ENCODE peak calls at places on chromosomes 13 and 19, in four cellular contexts. Z is psoas muscle, S is astrocyte of the spinal cord, C is heart right ventricle. E is an unnamed sample.
A peak's percentile ranks its signal among the peaks of the same experiment; 100 is the strongest.

GRCh38 chr13:40657961-40658360 is 8.5 kb downstream of the FOXO1 start:
- DNase-seq in C (no peak), S (no peak), Z (no peak), E (no peak)

GRCh38 chr19:5154129-5154798 is 185.4 kb downstream of the KDM4B start:
- DNase-seq in S (no peak), Z (no peak), C (peak; percentile 34), E (peak; percentile 45)

GRCh38 chr19:16067205-16067938 is 8.9 kb upstream of the TPM4 start:
- DNase-seq in C (peak; percentile 55), Z (peak; percentile 60), S (peak; percentile 88), E (no peak)

GRCh38 chr13:111080642-111081041 is 34.5 kb upstream of the ARHGEF7 start:
- DNase-seq in S (no peak), C (no peak), Z (no peak), E (no peak)

GRCh38 chr19:10102787-10103236 is 334 bp upstream of the ANGPTL6 start:
- DNase-seq in S (no peak), Z (no peak), C (no peak), E (no peak)

GRCh38 chr19:49109569-49110233 is 4.5 kb upstream of the LIN7B start:
- DNase-seq in C (no peak), S (no peak), Z (no peak), E (no peak)

GRCh38 chr13:29282096-29282495 is 313.4 kb downstream of the SLC7A1 start:
- DNase-seq in C (no peak), Z (no peak), S (no peak), E (no peak)

GRCh38 chr13:35475960-35476943 is at the start of gene MAB21L1:
- DNase-seq in Z (peak; percentile 84), C (peak; percentile 31), S (peak; percentile 62), E (no peak)

GRCh38 chr13:42836930-42837329 is 55.5 kb downstream of the FAM216B start:
- DNase-seq in S (peak; percentile 73), Z (no peak), C (no peak), E (no peak)

GRCh38 chr19:10085641-10086031 is 481 bp upstream of the SHFL start:
- DNase-seq in Z (no peak), C (no peak), S (no peak), E (no peak)

GRCh38 chr19:5484398-5485285 is 29.4 kb downstream of the ZNRF4 start:
- DNase-seq in C (no peak), Z (no peak), S (peak; percentile 7), E (peak; percentile 59)

GRCh38 chr13:26253262-26253786 is 605 bp upstream of the CDK8 start:
- DNase-seq in S (no peak), Z (no peak), C (no peak), E (no peak)

GRCh38 chr19:49809155-49809986 is 3.7 kb downstream of the FUZ start:
- DNase-seq in S (peak; percentile 57), Z (peak; percentile 85), C (peak; percentile 75), E (peak; percentile 30)

GRCh38 chr13:77533875-77534788 is 1.4 kb upstream of the SCEL start:
- DNase-seq in Z (no peak), S (no peak), C (no peak), E (no peak)

GRCh38 chr19:5480427-5480836 is 25.2 kb downstream of the ZNRF4 start:
- DNase-seq in S (no peak), Z (no peak), C (no peak), E (no peak)

GRCh38 chr19:33368074-33368864 is 5.2 kb upstream of the CEBPG start:
- DNase-seq in S (no peak), Z (no peak), C (no peak), E (no peak)

GRCh38 chr19:1888385-1888784 is 3.1 kb upstream of the ABHD17A start:
- DNase-seq in Z (no peak), S (no peak), C (no peak), E (no peak)

GRCh38 chr19:35994868-35995654 is at the start of gene SDHAF1:
- DNase-seq in S (peak; percentile 93), C (peak; percentile 98), Z (peak; percentile 99), E (peak; percentile 85)

GRCh38 chr13:32056316-32056715 is 24.7 kb downstream of the FRY start:
- DNase-seq in S (no peak), Z (no peak), C (no peak), E (no peak)

GRCh38 chr13:45809810-45810394 is 41.7 kb downstream of the SIAH3 start:
- DNase-seq in C (no peak), S (no peak), Z (no peak), E (no peak)

GRCh38 chr13:112444001-112444311 is 67.8 kb downstream of the SPACA7 start:
- DNase-seq in Z (peak; percentile 63), C (peak; percentile 62), S (peak; percentile 17), E (peak; percentile 86)

GRCh38 chr13:112444416-112445399 is 68.6 kb downstream of the SPACA7 start:
- DNase-seq in C (no peak), S (no peak), Z (peak; percentile 29), E (no peak)

GRCh38 chr13:112441779-112442310 is 65.7 kb downstream of the SPACA7 start:
- DNase-seq in S (no peak), Z (no peak), C (no peak), E (no peak)

GRCh38 chr13:112442483-112443090 is 66.4 kb downstream of the SPACA7 start:
- DNase-seq in C (no peak), S (no peak), Z (peak; percentile 19), E (no peak)

GRCh38 chr13:112443191-112444000 is 67.2 kb downstream of the SPACA7 start:
- DNase-seq in S (no peak), Z (peak; percentile 42), C (no peak), E (no peak)
- TF ChIP-seq CTCF in S (peak; percentile 34), Z (no peak), C (no peak), E (no peak)

GRCh38 chr19:55098716-55099556 is 18.5 kb downstream of the PPP1R12C start:
- DNase-seq in S (no peak), C (no peak), Z (peak; percentile 48), E (no peak)
- TF ChIP-seq CTCF in S (peak; percentile 10), C (no peak), Z (no peak), E (no peak)

DNA sequence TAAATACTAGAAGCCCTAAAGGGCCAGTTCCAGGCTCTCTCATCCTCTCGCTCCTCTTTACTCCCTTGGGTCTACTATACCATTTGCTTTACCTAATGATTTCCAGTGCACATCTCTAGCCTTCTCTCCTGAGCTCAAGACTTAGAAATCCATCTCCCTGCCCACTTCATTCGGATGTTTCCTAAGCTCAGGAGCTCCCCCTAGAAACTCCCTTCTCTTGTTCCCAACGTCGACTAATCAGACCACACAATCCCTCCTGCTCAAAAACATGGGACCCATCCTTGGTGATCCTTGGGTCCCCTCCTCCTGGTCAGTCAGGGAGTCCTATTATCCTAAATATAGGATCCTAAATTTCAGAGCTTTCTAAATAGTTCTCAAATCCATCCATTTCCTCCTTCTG is 21.1 kb upstream of the STK24 start:
- DNase-seq in C (no peak), S (no peak), Z (no peak), E (no peak)
- TF ChIP-seq CTCF in C (no peak), S (peak; percentile 33), Z (no peak), E (no peak)

GRCh38 chr13:50745542-50745941 is 98.0 kb downstream of the DLEU7 start:
- DNase-seq in Z (no peak), S (no peak), C (no peak), E (no peak)
- TF ChIP-seq CTCF in Z (no peak), S (no peak), C (no peak), E (peak; percentile 27)

DNA sequence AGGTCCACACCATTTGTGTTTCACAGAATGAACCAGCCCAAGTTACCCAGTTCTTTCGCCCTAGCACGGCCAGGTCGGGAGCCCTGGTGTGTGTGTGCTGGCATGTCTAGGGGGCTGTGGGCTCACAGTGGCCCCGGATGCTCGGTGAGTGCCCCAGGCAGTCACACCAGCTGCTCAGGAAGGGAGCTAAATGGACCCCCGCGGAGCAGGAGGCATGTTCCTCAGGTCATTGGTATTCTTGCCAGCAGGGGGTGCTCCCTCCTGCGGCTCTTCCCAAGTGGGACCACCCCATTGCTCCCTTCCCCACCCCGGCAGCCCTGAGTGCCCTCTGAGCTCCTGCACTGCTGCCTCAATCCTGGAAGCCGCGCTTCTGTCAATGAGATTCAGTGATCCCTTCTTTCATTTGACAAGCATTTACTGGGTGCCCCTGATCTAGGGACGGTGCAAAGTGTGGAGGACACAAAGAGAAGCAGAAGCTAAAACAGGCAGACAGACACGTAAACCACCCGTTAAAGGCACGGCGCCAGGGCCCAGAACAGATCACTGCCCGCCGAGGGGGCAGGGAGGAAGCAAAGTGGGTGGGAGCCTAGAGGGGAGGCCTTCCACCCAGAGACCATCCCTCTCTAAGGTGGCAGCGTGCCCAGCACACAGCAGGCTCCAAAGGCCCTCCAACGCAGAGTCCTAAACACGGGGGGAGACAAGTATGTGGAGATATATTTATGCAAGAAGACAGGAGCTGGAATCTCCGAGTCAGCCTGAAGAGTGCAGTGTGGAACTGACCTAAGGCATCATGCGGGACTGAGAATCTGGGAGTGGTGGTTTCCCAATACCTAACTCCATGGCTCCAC is 5.2 kb upstream of the ADPRHL1 start:
- DNase-seq in S (peak; percentile 63), Z (peak; percentile 39), C (no peak), E (no peak)
- TF ChIP-seq CTCF in S (peak; percentile 49), Z (peak; percentile 32), C (no peak), E (peak; percentile 48)

GRCh38 chr19:58218899-58219298 is 9.8 kb upstream of the ZNF544 start:
- DNase-seq in S (no peak), C (no peak), Z (no peak), E (no peak)
- TF ChIP-seq CTCF in S (no peak), C (no peak), Z (no peak), E (no peak)